ENCODE peak calls at places on chromosomes 1 and 21, in ten cellular contexts. E is gastrocnemius medialis, C is lung, W is hepatocyte, S is right atrium auricular region, I is DND-41, K is lower lobe of right lung, O is upper lobe of right lung, Z is IMR-90, U is ovary. F is an unnamed sample.

GRCh38 chr1:41927118-41927517 is 8.4 kb upstream of the HIVEP3 start:
- DNase-seq in E (no peak), C (no peak), W (no peak), S (no peak), I (no peak), K (no peak), O (no peak), Z (no peak), U (no peak), F (no peak)

GRCh38 chr1:46532095-46532494 is 19.4 kb downstream of the KNCN start:
- DNase-seq in E (no peak), C (no peak), W (no peak), S (no peak), I (no peak), K (no peak), O (no peak), Z (no peak), U (no peak), F (no peak)

GRCh38 chr1:109296782-109297181 is 10.0 kb downstream of the MYBPHL start:
- DNase-seq in E (no peak), C (no peak), W (no peak), S (no peak), I (no peak), K (no peak), O (no peak), Z (no peak), U (no peak), F (no peak)

GRCh38 chr1:172727956-172728603 is 69.2 kb downstream of the FASLG start:
- DNase-seq in E (no peak), C (no peak), W (no peak), S (no peak), I (peak; percentile 45), K (no peak), O (no peak), Z (peak; percentile 29), U (no peak), F (no peak)

GRCh38 chr1:187527346-187527745 is 698.6 kb downstream of the PLA2G4A start:
- DNase-seq in E (no peak), C (no peak), W (no peak), S (no peak), I (no peak), K (no peak), O (no peak), Z (peak; percentile 24), U (no peak), F (no peak)

GRCh38 chr21:26140185-26140584 is 30.4 kb downstream of the APP start:
- DNase-seq in E (no peak), C (no peak), W (peak; percentile 24), S (peak; percentile 84), I (no peak), K (no peak), O (no peak), Z (peak; percentile 99), U (no peak), F (no peak)

GRCh38 chr1:197199923-197200467 is 53.5 kb upstream of the ASPM start:
- DNase-seq in E (no peak), C (no peak), W (no peak), S (no peak), I (no peak), K (no peak), O (no peak), Z (peak; percentile 31), U (no peak), F (no peak)

GRCh38 chr1:153567621-153568366 is 2.1 kb upstream of the S100A2 start:
- DNase-seq in E (no peak), C (no peak), W (peak; percentile 47), S (no peak), I (no peak), K (no peak), O (peak; percentile 57), Z (peak; percentile 71), U (no peak), F (no peak)

GRCh38 chr1:156524481-156524869 is 23.9 kb upstream of the MEF2D start:
- DNase-seq in E (no peak), C (no peak), W (no peak), S (no peak), I (no peak), K (no peak), O (peak; percentile 8), Z (no peak), U (no peak), F (no peak)
- H3K27ac ChIP-seq in E (no peak overlapping the region), C (no peak overlapping the region), W (no peak overlapping the region), S (peak overlapping the region; percentile 9), I (no peak overlapping the region), K (no peak overlapping the region), O (no peak overlapping the region), Z (no peak overlapping the region), U (no peak overlapping the region), F (peak overlapping the region; percentile 39)

DNA sequence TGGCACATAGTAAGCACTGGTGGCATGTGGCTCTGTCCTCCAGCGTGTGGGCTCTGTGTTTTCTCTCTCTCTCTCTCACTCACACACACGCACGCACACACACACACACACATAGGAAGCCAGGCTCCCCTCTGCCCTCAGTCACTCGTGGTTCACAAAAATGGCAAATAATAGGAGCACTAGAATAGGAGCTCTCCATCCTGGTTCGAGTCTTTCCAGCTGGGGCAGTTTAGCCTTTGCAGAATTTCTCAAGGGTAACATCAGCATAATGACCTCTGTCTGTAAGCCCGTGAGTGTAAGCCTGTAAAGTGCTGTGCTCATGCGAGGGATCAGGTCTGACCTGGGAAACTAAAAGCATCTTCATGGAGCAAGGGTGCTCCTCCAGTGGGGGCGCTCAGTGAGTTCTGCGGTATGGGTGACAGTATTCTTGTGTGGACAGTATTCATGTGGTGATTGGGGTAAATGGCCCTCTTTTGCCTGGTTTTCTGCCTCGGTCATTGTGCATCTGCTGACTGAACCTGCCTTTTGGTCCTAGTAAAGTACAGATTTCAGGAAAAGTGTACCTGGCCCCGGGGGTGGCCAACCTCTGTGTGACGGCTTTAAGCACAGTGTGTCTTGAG is 839 bp upstream of the ZC3H12A start:
- DNase-seq in E (no peak), C (no peak), W (peak; percentile 43), S (no peak), I (no peak), K (no peak), O (no peak), Z (no peak), U (peak; percentile 40), F (peak; percentile 49)
- TF ChIP-seq CTCF in E (no peak), C (no peak), W (no peak), S (no peak), I (no peak), K (no peak), O (no peak), Z (no peak), U (no peak), F (no peak)

GRCh38 chr21:42687796-42688195 is 34.4 kb downstream of the PDE9A start:
- DNase-seq in E (no peak), C (no peak), W (no peak), S (no peak), I (no peak), K (no peak), O (no peak), Z (no peak), U (peak; percentile 24), F (no peak)

GRCh38 chr21:42688226-42688840 is 34.9 kb downstream of the PDE9A start:
- DNase-seq in E (no peak), C (no peak), W (no peak), S (no peak), I (no peak), K (no peak), O (no peak), Z (no peak), U (peak; percentile 18), F (no peak)

GRCh38 chr21:42684109-42684916 is 30.9 kb downstream of the PDE9A start:
- DNase-seq in E (no peak), C (no peak), W (no peak), S (no peak), I (peak; percentile 92), K (no peak), O (peak; percentile 61), Z (no peak), U (no peak), F (no peak)

GRCh38 chr21:42685036-42685435 is 31.6 kb downstream of the PDE9A start:
- DNase-seq in E (no peak), C (no peak), W (no peak), S (no peak), I (peak; percentile 23), K (no peak), O (no peak), Z (no peak), U (no peak), F (no peak)

DNA sequence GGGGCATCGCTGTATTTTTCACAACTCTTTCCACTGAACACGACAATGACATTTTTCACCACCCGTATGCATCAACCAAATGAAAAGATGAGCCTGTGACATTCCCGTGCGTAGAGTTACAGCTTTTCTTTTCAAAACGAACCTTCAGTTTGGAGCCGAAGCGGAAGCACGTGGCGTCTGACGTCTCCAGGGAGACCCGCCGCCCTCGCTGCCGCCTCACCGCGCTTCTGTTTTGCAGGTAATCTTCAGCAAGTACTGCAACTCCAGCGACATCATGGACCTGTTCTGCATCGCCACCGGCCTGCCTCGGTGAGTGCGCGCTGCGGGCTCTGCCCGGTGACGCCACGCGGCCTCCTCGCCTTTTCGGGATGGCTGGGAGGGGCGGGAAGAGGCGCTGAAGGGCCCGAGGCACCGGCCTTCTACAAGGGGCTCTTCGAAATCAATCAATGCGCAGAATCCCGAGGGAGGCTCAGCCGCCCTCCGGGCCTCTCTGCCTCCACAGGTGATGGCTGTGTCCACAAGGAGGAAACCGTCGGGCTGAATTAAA is 32.6 kb downstream of the PDE9A start:
- DNase-seq in E (no peak), C (no peak), W (no peak), S (no peak), I (no peak), K (no peak), O (peak; percentile 58), Z (no peak), U (no peak), F (no peak)
- H3K36me3 ChIP-seq in E (no peaks in the 10 kb centered on the region), C (peaks cover 3% of the 10 kb centered on the region), W (no peaks in the 10 kb centered on the region), S (no peaks in the 10 kb centered on the region), I (no peaks in the 10 kb centered on the region), K (no peaks in the 10 kb centered on the region), O (no peaks in the 10 kb centered on the region), Z (no peaks in the 10 kb centered on the region), U (no peaks in the 10 kb centered on the region), F (no peaks in the 10 kb centered on the region)

GRCh38 chr1:161766102-161766981 is at the start of gene ATF6:
- DNase-seq in E (peak; percentile 83), C (peak; percentile 91), W (peak; percentile 92), S (peak; percentile 97), I (peak; percentile 86), K (peak; percentile 91), O (peak; percentile 92), Z (peak; percentile 94), U (peak; percentile 94), F (peak; percentile 87)

GRCh38 chr1:161771166-161771565 is 5.0 kb downstream of the ATF6 start:
- DNase-seq in E (no peak), C (no peak), W (no peak), S (no peak), I (no peak), K (no peak), O (no peak), Z (no peak), U (no peak), F (no peak)

GRCh38 chr1:161768986-161769672 is 3.0 kb downstream of the ATF6 start:
- DNase-seq in E (no peak), C (no peak), W (no peak), S (no peak), I (no peak), K (no peak), O (no peak), Z (no peak), U (no peak), F (no peak)

GRCh38 chr1:161770250-161770649 is 4.1 kb downstream of the ATF6 start:
- DNase-seq in E (no peak), C (no peak), W (no peak), S (no peak), I (no peak), K (no peak), O (no peak), Z (no peak), U (no peak), F (no peak)

GRCh38 chr1:161768461-161768860 is 2.3 kb downstream of the ATF6 start:
- DNase-seq in E (no peak), C (no peak), W (no peak), S (no peak), I (no peak), K (no peak), O (no peak), Z (no peak), U (no peak), F (no peak)
- H3K27ac ChIP-seq in E (no peak overlapping the region), C (no peak overlapping the region), W (no peak overlapping the region), S (no peak overlapping the region), I (no peak overlapping the region), K (no peak overlapping the region), O (no peak overlapping the region), Z (no peak overlapping the region), U (no peak overlapping the region), F (no peak overlapping the region)